ENCODE peak calls at places on chromosomes 11 and 22, in four cellular contexts. E is left kidney, V is retina, B is osteocyte. X is an unnamed sample.

GRCh38 chr11:43547900-43548381 is 132.6 kb upstream of the HSD17B12 start:
- DNase-seq in E (peak), B (no peak), V (peak), X (no peak)

GRCh38 chr22:45742866-45743450 is 71.3 kb downstream of the ATXN10 start:
- DNase-seq in V (no peak), B (no peak), E (peak), X (no peak)

GRCh38 chr11:19279455-19279854 is 38.7 kb upstream of the E2F8 start:
- DNase-seq in B (no peak), V (no peak), E (no peak), X (no peak)

GRCh38 chr11:59180907-59181306 is 9.0 kb downstream of the DTX4 start:
- DNase-seq in B (peak), V (no peak), E (no peak), X (no peak)

GRCh38 chr11:95147364-95147905 is 57.8 kb downstream of the ENDOD1 start:
- DNase-seq in V (no peak), B (no peak), E (peak), X (peak)

GRCh38 chr22:30371981-30372380 is 15.2 kb downstream of the CCDC157 start:
- DNase-seq in V (no peak), E (no peak), B (no peak), X (no peak)

GRCh38 chr22:40898850-40899357 is 37.0 kb upstream of the DNAJB7 start:
- DNase-seq in E (peak), B (no peak), V (peak), X (peak)

GRCh38 chr22:44091021-44091721 is 67.1 kb downstream of the PARVB start:
- DNase-seq in B (no peak), E (peak), V (no peak), X (peak)

GRCh38 chr11:132336781-132337535 is 966.5 kb downstream of the NTM start:
- DNase-seq in E (no peak), V (no peak), B (no peak), X (no peak)

GRCh38 chr22:18076060-18076497 is 1.7 kb upstream of the PEX26 start:
- DNase-seq in B (no peak), E (peak), V (peak), X (peak)

GRCh38 chr11:121795206-121795605 is 320.8 kb downstream of the BLID start:
- DNase-seq in B (no peak), V (peak), E (peak), X (no peak)

GRCh38 chr22:43707650-43708049 is 104.5 kb downstream of the EFCAB6 start:
- DNase-seq in V (no peak), B (no peak), E (no peak), X (no peak)

GRCh38 chr11:94922675-94923347 is 50.5 kb downstream of the CWC15 start:
- DNase-seq in B (peak), E (no peak), V (peak), X (no peak)

GRCh38 chr11:46270707-46271106 is 6.8 kb upstream of the CREB3L1 start:
- DNase-seq in V (no peak), E (no peak), B (no peak), X (no peak)

GRCh38 chr22:30675436-30675835 is 7.8 kb upstream of the DUSP18 start:
- DNase-seq in V (peak), E (peak), B (no peak), X (no peak)

GRCh38 chr22:37026325-37026724 is 6.8 kb downstream of the MPST start:
- DNase-seq in B (no peak), E (no peak), V (no peak), X (no peak)

GRCh38 chr11:110435780-110436717 is 6.3 kb downstream of the FDX1 start:
- DNase-seq in V (peak), B (no peak), E (no peak), X (no peak)

GRCh38 chr11:109993786-109994185 is 99.4 kb upstream of the ZC3H12C start:
- DNase-seq in V (no peak), B (no peak), E (no peak), X (no peak)

GRCh38 chr11:269146-269890 is 8.9 kb upstream of the NLRP6 start:
- DNase-seq in E (no peak), V (no peak), B (no peak), X (no peak)

GRCh38 chr11:116224154-116224888 is 548.5 kb downstream of the BUD13 start:
- DNase-seq in B (no peak), V (no peak), E (peak), X (peak)

GRCh38 chr22:37752189-37753061 is 55.3 kb upstream of the GCAT start:
- DNase-seq in B (peak), E (no peak), V (peak), X (peak)

GRCh38 chr11:10728779-10729472 is 22.1 kb upstream of the CTR9 start:
- DNase-seq in V (peak), B (no peak), E (peak), X (no peak)

GRCh38 chr22:32920032-32920628 is 118.6 kb downstream of the TIMP3 start:
- DNase-seq in E (peak), V (peak), B (no peak), X (no peak)

GRCh38 chr11:17352925-17353227 is 1.3 kb downstream of the NCR3LG1 start:
- DNase-seq in V (no peak), B (no peak), E (peak), X (peak)

GRCh38 chr11:68309621-68310185 is 2.7 kb upstream of the LRP5 start:
- DNase-seq in B (no peak), V (no peak), E (no peak), X (no peak)